ENCODE peak calls at places on chromosomes 5 and 9, in six cellular contexts. P is endodermal cell; H is upper lobe of right lung; D is naive thymus-derived CD4-positive, alpha-beta T cell; X is endothelial cell of umbilical vein; R is aorta. I is an unnamed sample. For H3K9me3, the result is how much of the 10 kb centered on the place peaks cover.

GRCh38 chr5:56587381-56588124 is 227.8 kb upstream of the MAP3K1 start:
- DNase-seq in P (no peak), H (no peak), D (peak), X (no peak), R (no peak), I (no peak)

GRCh38 chr5:96381526-96381925 is 51.5 kb downstream of the PCSK1 start:
- DNase-seq in P (no peak), H (no peak), D (no peak), X (no peak), R (no peak), I (no peak)

GRCh38 chr9:128838338-128838737 is 8.7 kb upstream of the SPOUT1 start:
- DNase-seq in P (no peak), H (no peak), D (no peak), X (no peak), R (no peak), I (no peak)

GRCh38 chr9:79256691-79257213 is 315.0 kb upstream of the TLE4 start:
- DNase-seq in P (no peak), H (no peak), D (no peak), X (no peak), R (no peak), I (no peak)

GRCh38 chr9:137611623-137612609 is 6.4 kb downstream of the ARRDC1 start:
- DNase-seq in P (peak), H (peak), D (no peak), X (no peak), R (peak), I (no peak)

GRCh38 chr9:6910032-6910431 is 152.3 kb downstream of the KDM4C start:
- DNase-seq in P (no peak), H (no peak), D (no peak), X (peak), R (no peak), I (no peak)

GRCh38 chr5:100828071-100828689 is 74.9 kb downstream of the ST8SIA4 start:
- DNase-seq in P (no peak), H (no peak), D (no peak), X (no peak), R (no peak), I (no peak)

GRCh38 chr5:67153292-67153691 is 43.3 kb downstream of the CD180 start:
- DNase-seq in P (no peak), H (no peak), D (no peak), X (no peak), R (no peak), I (no peak)

GRCh38 chr9:116405321-116405720 is 251.7 kb downstream of the PAPPA start:
- DNase-seq in P (no peak), H (no peak), D (no peak), X (no peak), R (no peak), I (no peak)

GRCh38 chr5:56375011-56375410 is 141.9 kb upstream of the ANKRD55 start:
- DNase-seq in P (no peak), H (no peak), D (no peak), X (no peak), R (no peak), I (no peak)

GRCh38 chr5:159047081-159047480 is 52.6 kb downstream of the EBF1 start:
- DNase-seq in P (no peak), H (no peak), D (no peak), X (no peak), R (no peak), I (no peak)

GRCh38 chr9:78089111-78089510 is 57.5 kb upstream of the GNAQ start:
- DNase-seq in P (no peak), H (no peak), D (no peak), X (no peak), R (no peak), I (no peak)

GRCh38 chr9:16154570-16155078 is 601.8 kb downstream of the CCDC171 start:
- DNase-seq in P (peak), H (peak), D (no peak), X (peak), R (no peak), I (no peak)

GRCh38 chr5:161273410-161273809 is 273.1 kb downstream of the GABRB2 start:
- DNase-seq in P (no peak), H (no peak), D (no peak), X (no peak), R (no peak), I (no peak)

GRCh38 chr5:151238303-151238741 is 14.4 kb upstream of the CCDC69 start:
- DNase-seq in P (no peak), H (no peak), D (no peak), X (no peak), R (peak), I (no peak)

GRCh38 chr9:87869082-87869481 is 13.6 kb upstream of the SPATA31E1 start:
- DNase-seq in P (peak), H (peak), D (no peak), X (no peak), R (no peak), I (no peak)

GRCh38 chr9:104864675-104865104 is 63.3 kb downstream of the ABCA1 start:
- DNase-seq in P (no peak), H (no peak), D (no peak), X (no peak), R (no peak), I (no peak)

GRCh38 chr9:71975833-71976232 is 64.4 kb downstream of the C9orf85 start:
- DNase-seq in P (no peak), H (no peak), D (no peak), X (no peak), R (no peak), I (no peak)

GRCh38 chr5:96579711-96580110 is 82.5 kb upstream of the CAST start:
- DNase-seq in P (no peak), H (no peak), D (no peak), X (no peak), R (no peak), I (no peak)

GRCh38 chr9:84860423-84861115 is 191.0 kb downstream of the NTRK2 start:
- DNase-seq in P (no peak), H (no peak), D (no peak), X (no peak), R (no peak), I (no peak)

GRCh38 chr5:59351076-59351794 is 542.3 kb downstream of the PDE4D start:
- DNase-seq in P (no peak), H (no peak), D (no peak), X (no peak), R (no peak), I (no peak)

GRCh38 chr5:38867071-38867790 is 21.4 kb downstream of the OSMR start:
- DNase-seq in P (no peak), H (no peak), D (no peak), X (no peak), R (no peak), I (no peak)

GRCh38 chr9:130530932-130531331 is 48.4 kb upstream of the FUBP3 start:
- DNase-seq in P (no peak), H (no peak), D (no peak), X (no peak), R (no peak), I (no peak)

GRCh38 chr5:180049357-180049673 is 22.2 kb downstream of the RNF130 start:
- DNase-seq in P (no peak), H (no peak), D (no peak), X (no peak), R (no peak), I (no peak)

GRCh38 chr9:112174223-112174964 is 703 bp downstream of the SUSD1 start:
- DNase-seq in P (peak), H (peak), D (peak), X (peak), R (peak), I (peak)

GRCh38 chr9:104923289-104923688 is 4.7 kb downstream of the ABCA1 start:
- DNase-seq in P (no peak), H (no peak), D (no peak), X (no peak), R (no peak), I (no peak)

GRCh38 chr5:154475613-154476342 is 2.2 kb downstream of the HAND1 start:
- DNase-seq in P (peak), H (no peak), D (no peak), X (no peak), R (no peak), I (no peak)

GRCh38 chr5:141845371-141845821 is 32.8 kb downstream of the PCDH1 start:
- DNase-seq in P (peak), H (no peak), D (no peak), X (no peak), R (no peak), I (no peak)

GRCh38 chr5:75933489-75933888 is 149.7 kb upstream of the SV2C start:
- DNase-seq in P (no peak), H (no peak), D (no peak), X (no peak), R (no peak), I (no peak)

GRCh38 chr5:172364773-172365172 is 81.2 kb upstream of the UBTD2 start:
- DNase-seq in P (no peak), H (no peak), D (no peak), X (no peak), R (peak), I (no peak)

GRCh38 chr5:54804086-54804485 is 181.3 kb downstream of the ESM1 start:
- DNase-seq in P (no peak), H (no peak), D (no peak), X (no peak), R (no peak), I (no peak)

GRCh38 chr5:81849769-81850367 is 99.0 kb upstream of the SSBP2 start:
- DNase-seq in P (no peak), H (no peak), D (no peak), X (no peak), R (no peak), I (no peak)

GRCh38 chr5:132484386-132484715 is 6.2 kb downstream of the IRF1 start:
- DNase-seq in P (no peak), H (peak), D (peak), X (no peak), R (no peak), I (no peak)
- H3K9me3 ChIP-seq in P (under half), H (under half), D (under half), X (under half), R (under half), I (under half)

DNA sequence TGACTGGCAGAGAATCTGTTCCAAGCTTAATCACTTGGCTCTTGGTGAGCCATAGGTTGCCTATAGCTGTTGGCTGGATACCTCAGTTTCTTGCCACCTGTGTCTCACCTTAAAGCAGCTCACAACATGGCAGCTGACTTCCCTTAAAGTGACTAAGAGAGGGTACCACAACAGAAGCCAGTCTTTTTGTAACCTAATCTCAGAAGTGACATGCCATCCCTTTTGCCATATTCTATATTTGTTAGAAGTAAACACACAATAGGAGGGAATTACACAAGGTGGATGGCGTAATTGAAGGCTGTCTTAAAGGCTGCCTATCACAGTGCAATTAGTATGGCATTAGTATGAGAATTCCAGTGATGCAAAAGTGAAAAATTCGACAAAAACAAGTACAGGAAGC is 28.1 kb downstream of the NIPBL start:
- DNase-seq in P (no peak), H (no peak), D (no peak), X (no peak), R (no peak), I (no peak)
- H3K9me3 ChIP-seq in P (under half), H (under half), D (under half), X (under half), R (under half), I (under half)

GRCh38 chr5:45779874-45780671 is 83.9 kb upstream of the HCN1 start:
- DNase-seq in P (no peak), H (no peak), D (no peak), X (no peak), R (no peak), I (no peak)
- H3K9me3 ChIP-seq in P (under half), H (under half), D (under half), X (under half), R (under half), I (under half)

GRCh38 chr5:178768371-178769260 is 38.2 kb upstream of the ZNF354A start:
- DNase-seq in P (no peak), H (no peak), D (no peak), X (no peak), R (no peak), I (no peak)
- H3K9me3 ChIP-seq in P (under half), H (under half), D (under half), X (under half), R (under half), I (under half)

GRCh38 chr9:133278161-133279131 is 3.4 kb upstream of the ABO start:
- DNase-seq in P (no peak), H (no peak), D (no peak), X (no peak), R (no peak), I (no peak)
- H3K9me3 ChIP-seq in P (under half), H (under half), D (under half), X (under half), R (under half), I (under half)

GRCh38 chr5:178993955-178994579 is 1.1 kb downstream of the GRM6 start:
- DNase-seq in P (no peak), H (no peak), D (no peak), X (no peak), R (no peak), I (no peak)
- H3K9me3 ChIP-seq in P (under half), H (under half), D (under half), X (under half), R (under half), I (under half)

GRCh38 chr5:8500426-8500825 is 631.5 kb downstream of the MTRR start:
- DNase-seq in P (no peak), H (no peak), D (no peak), X (no peak), R (no peak), I (no peak)
- H3K9me3 ChIP-seq in P (under half), H (under half), D (under half), X (under half), R (under half), I (under half)

GRCh38 chr9:135248721-135249120 is 161.3 kb downstream of the OLFM1 start:
- DNase-seq in P (no peak), H (peak), D (no peak), X (no peak), R (no peak), I (no peak)
- H3K9me3 ChIP-seq in P (under half), H (under half), D (under half), X (under half), R (under half), I (under half)